ENCODE peak calls at places on chromosome 9, in six cellular contexts. E is H9, P is neural progenitor cell, G is mesenchymal stem cell, T is PC-3, K is OCI-LY7. F is an unnamed sample.

GRCh38 chr9:90665072-90665471 is 22.4 kb upstream of the DIRAS2 start:
- DNase-seq in G (no peak), T (no peak), K (no peak), E (peak; percentile 70), P (peak; percentile 50), F (no peak)

GRCh38 chr9:71984388-71985069 is 73.1 kb downstream of the C9orf85 start:
- DNase-seq in G (peak; percentile 14), K (no peak), E (peak; percentile 43), P (no peak), T (peak; percentile 46), F (peak; percentile 63)

GRCh38 chr9:83520292-83520691 is 17.9 kb downstream of the FRMD3 start:
- DNase-seq in E (no peak), K (no peak), P (no peak), G (no peak), T (peak; percentile 6), F (no peak)

GRCh38 chr9:136975624-136976023 is 1.7 kb upstream of the PTGDS start:
- DNase-seq in T (no peak), K (peak; percentile 28), P (peak; percentile 37), E (peak; percentile 83), G (no peak), F (peak; percentile 97)

GRCh38 chr9:133107245-133107722 is 13.8 kb downstream of the RALGDS start:
- DNase-seq in E (no peak), G (no peak), K (no peak), T (no peak), P (no peak), F (peak; percentile 41)

GRCh38 chr9:3879315-3879714 is 353.5 kb upstream of the RFX3 start:
- DNase-seq in P (no peak), E (no peak), T (no peak), K (no peak), G (no peak), F (no peak)

GRCh38 chr9:36664806-36665205 is 92.1 kb downstream of the MELK start:
- DNase-seq in K (no peak), T (no peak), E (no peak), G (no peak), P (no peak), F (no peak)

GRCh38 chr9:93129286-93129685 is 4.8 kb downstream of the NINJ1 start:
- DNase-seq in E (peak; percentile 10), K (no peak), P (no peak), T (no peak), G (no peak), F (peak; percentile 57)

GRCh38 chr9:93808115-93809029 is 146.8 kb downstream of the BARX1 start:
- DNase-seq in G (no peak), K (no peak), T (no peak), P (no peak), E (no peak), F (no peak)

GRCh38 chr9:109182940-109183798 is 16.1 kb upstream of the FRRS1L start:
- DNase-seq in T (peak; percentile 55), K (peak; percentile 13), P (peak; percentile 58), G (peak; percentile 29), E (peak; percentile 72), F (peak; percentile 90)

GRCh38 chr9:129336130-129336528 is 158.1 kb upstream of the IER5L start:
- DNase-seq in K (no peak), T (no peak), E (no peak), P (no peak), G (no peak), F (peak; percentile 73)

GRCh38 chr9:120894404-120895226 is 17.6 kb upstream of the PHF19 start:
- DNase-seq in E (peak; percentile 58), G (no peak), P (peak; percentile 63), K (no peak), T (no peak), F (peak; percentile 79)

GRCh38 chr9:30775236-30775635 is 1609.2 kb upstream of the ACO1 start:
- DNase-seq in E (no peak), T (no peak), K (no peak), G (no peak), P (no peak), F (no peak)

GRCh38 chr9:16105576-16105975 is 552.7 kb downstream of the CCDC171 start:
- DNase-seq in P (no peak), K (no peak), E (no peak), T (no peak), G (no peak), F (no peak)

GRCh38 chr9:35906923-35907699 is 1.1 kb downstream of the HRCT1 start:
- DNase-seq in G (peak; percentile 94), T (peak; percentile 26), K (no peak), P (peak; percentile 47), E (no peak), F (peak; percentile 91)

DNA sequence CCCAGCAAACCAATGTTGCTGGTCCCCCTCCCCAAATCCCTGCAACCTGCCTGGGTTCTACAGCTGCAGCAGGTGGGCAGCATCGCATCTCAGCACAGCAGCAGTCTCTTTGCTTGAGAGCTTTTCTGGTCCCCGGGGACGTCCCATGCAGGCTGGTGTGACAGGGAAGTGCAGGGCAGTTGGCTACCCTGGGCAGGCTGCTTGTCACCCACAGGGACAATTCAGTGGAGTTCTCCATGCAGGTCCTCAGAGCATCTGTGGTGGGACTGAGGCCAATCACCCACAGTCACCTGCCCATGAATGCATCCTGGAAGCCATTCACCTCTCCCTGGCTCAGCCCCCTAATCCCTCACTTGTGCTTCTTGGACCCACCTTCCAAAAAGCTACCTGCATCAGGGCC is 43.9 kb upstream of the SEMA4D start:
- DNase-seq in T (no peak), G (no peak), P (no peak), E (no peak), K (peak; percentile 90), F (no peak)
- H3K4me2 ChIP-seq in T (no peak overlapping the region), G (no peak overlapping the region), P (no peak overlapping the region), E (no peak overlapping the region), K (peak overlapping the region; percentile 65), F (no peak overlapping the region)

GRCh38 chr9:32552172-32552872 is at the start of the genes SMIM27 and TOPORS:
- DNase-seq in P (peak; percentile 95), T (peak; percentile 81), E (peak; percentile 91), G (peak; percentile 94), K (peak; percentile 94), F (peak; percentile 95)

GRCh38 chr9:32554107-32554506 is 1.7 kb upstream of the TOPORS start:
- DNase-seq in P (no peak), E (no peak), K (no peak), T (no peak), G (peak; percentile 10), F (no peak)

GRCh38 chr9:32550609-32551490 is 1.3 kb upstream of the SMIM27 start:
- DNase-seq in G (peak; percentile 95), T (peak; percentile 74), E (peak; percentile 99), K (peak; percentile 95), P (peak; percentile 98), F (peak; percentile 97)

GRCh38 chr9:32551491-32552049 is 557 bp upstream of the SMIM27 start:
- DNase-seq in E (peak; percentile 33), K (peak; percentile 64), P (peak; percentile 65), T (peak; percentile 16), G (peak; percentile 70), F (peak; percentile 72)

DNA sequence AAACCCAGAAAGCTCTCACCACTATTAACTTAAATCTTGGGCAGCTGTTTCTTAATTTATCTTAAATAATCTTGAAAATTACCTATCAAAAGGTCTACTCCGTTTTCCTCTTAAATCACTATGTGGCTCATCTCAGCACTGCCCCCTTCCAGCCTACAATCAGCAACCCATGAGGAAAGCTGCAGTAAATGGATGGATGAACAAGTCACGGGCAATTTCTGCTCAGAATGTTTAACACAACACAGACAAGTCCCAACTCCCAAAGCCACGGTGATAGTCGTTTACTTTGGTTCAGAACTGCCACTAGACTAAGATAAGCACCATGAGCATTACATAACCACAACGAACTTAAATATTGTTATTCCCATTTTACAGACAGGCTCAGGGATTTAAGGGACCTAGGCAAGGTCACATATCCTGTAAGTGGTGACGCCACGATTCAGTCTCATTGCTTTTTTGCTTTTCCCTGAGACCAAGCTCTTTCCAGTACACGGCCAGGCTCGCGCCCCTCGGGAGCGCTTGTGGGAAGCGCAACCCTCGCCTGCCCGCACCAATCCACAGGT is 2.0 kb upstream of the SMIM27 start:
- DNase-seq in E (no peak), P (peak; percentile 33), K (peak; percentile 9), G (peak; percentile 58), T (no peak), F (peak; percentile 60)
- H2AFZ ChIP-seq in E (no peak overlapping the region), P (peak overlapping the region; percentile 48), K (no peak overlapping the region), G (no peak overlapping the region), T (peak overlapping the region; percentile 45), F (peak overlapping the region; percentile 92)

GRCh38 chr9:113632776-113633590 is 169.5 kb downstream of the RGS3 start:
- DNase-seq in G (peak; percentile 77), K (no peak), E (no peak), P (no peak), T (no peak), F (no peak)

GRCh38 chr9:113633782-113634596 is 170.5 kb downstream of the RGS3 start:
- DNase-seq in K (no peak), P (no peak), G (no peak), E (no peak), T (no peak), F (no peak)

GRCh38 chr9:113631811-113632665 is 168.5 kb downstream of the RGS3 start:
- DNase-seq in E (no peak), K (no peak), P (no peak), T (no peak), G (no peak), F (no peak)

GRCh38 chr9:113628621-113629020 is 165.1 kb downstream of the RGS3 start:
- DNase-seq in K (no peak), T (no peak), E (no peak), P (no peak), G (no peak), F (no peak)

DNA sequence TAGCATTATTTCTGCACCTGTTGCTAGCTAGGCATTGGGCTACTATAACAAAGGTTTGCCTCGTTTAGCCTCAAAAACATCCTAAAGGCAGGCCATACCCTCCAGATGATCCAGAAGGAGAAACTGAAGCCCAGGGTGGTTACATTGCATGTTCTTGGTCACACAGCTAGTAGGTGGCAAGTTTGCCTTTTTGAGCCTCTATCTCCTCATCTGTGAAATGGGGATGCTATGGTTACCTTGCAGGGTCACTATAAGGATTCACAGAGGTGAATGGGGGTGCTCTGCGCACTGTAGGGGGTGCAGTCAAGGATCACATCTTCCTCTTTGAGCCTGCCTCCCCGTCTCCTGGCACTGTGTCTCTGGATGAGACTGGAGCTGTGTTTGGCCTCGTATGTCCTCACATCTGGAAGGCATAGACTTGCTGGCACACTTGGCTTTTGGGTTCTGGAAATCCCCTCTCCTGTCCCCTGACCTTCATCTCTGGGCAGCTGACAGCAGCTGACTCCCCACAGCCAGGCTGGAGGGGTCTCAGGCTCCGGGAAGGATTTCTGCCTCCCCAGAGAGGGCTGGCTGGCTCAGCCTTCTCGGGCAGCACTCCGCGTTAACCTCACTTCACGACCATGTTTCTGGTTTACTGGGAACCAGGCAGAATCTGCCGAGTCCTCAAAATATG is 167.7 kb downstream of the RGS3 start:
- DNase-seq in G (no peak), E (peak; percentile 20), K (no peak), P (no peak), T (no peak), F (no peak)
- H3K4me2 ChIP-seq in G (no peak overlapping the region), E (no peak overlapping the region), K (no peak overlapping the region), P (no peak overlapping the region), T (no peak overlapping the region), F (no peak overlapping the region)

DNA sequence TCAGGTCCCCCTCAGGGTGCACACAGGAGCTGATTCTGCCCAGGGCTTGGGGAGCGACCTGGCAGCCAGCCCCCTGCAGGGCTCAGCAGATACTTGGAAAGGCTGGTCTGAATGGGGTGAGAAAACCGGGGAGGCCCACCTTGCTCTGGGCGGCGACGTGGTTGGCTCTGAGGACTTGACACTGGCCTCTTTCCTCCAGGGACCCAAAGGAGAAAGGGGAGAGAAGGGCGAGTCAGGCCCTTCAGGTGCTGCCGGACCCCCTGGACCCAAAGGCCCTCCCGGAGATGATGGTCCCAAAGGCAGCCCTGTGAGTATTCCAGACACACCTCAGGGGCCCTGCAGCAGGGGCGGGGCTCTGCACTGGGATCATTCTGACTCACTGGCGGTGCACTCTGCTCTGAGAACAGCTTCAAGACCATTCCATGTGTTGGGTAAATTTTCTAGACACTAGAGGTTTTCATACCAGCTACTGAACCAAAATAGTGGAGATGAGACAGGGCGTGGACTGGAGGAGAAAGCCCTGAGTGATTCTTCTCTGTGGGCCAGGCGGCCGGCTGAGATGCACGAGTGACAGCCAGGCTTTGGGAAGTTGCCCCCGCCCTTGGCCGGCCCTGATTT is 65.9 kb upstream of the FCN2 start:
- DNase-seq in P (no peak), K (no peak), E (no peak), G (no peak), T (peak; percentile 1), F (peak; percentile 96)
- H2AFZ ChIP-seq in P (no peak overlapping the region), K (no peak overlapping the region), E (no peak overlapping the region), G (no peak overlapping the region), T (no peak overlapping the region), F (no peak overlapping the region)

F was measured in osteoblast.